ENCODE peak calls at places on chromosomes 6 and 20, in nine cellular contexts. One of them, this sample, is unnamed.
A peak's percentile ranks its signal among the peaks of the same experiment; 100 is the strongest.

GRCh38 chr6:32845381-32845884 is 1.6 kb upstream of the PSMB8 start:
- DNase-seq in cardiac fibroblast: no peak
- DNase-seq in OCI-LY7: peak; percentile 60
- DNase-seq in GM12865: peak; percentile 75
- DNase-seq in astrocyte of the spinal cord: no peak
- DNase-seq in HCT116: no peak
- DNase-seq in PC-9: no peak
- DNase-seq in foreskin fibroblast: no peak
- DNase-seq in CD8-positive, alpha-beta T cell: peak; percentile 73
- DNase-seq in this sample: no peak

GRCh38 chr6:101226677-101227135 is 166.8 kb upstream of the GRIK2 start:
- DNase-seq in cardiac fibroblast: peak; percentile 36
- DNase-seq in OCI-LY7: peak; percentile 23
- DNase-seq in GM12865: peak; percentile 42
- DNase-seq in astrocyte of the spinal cord: peak; percentile 1
- DNase-seq in HCT116: peak; percentile 32
- DNase-seq in PC-9: peak; percentile 85
- DNase-seq in foreskin fibroblast: peak; percentile 3
- DNase-seq in CD8-positive, alpha-beta T cell: no peak
- DNase-seq in this sample: peak; percentile 2

GRCh38 chr20:22496817-22497216 is 87.6 kb downstream of the FOXA2 start:
- DNase-seq in cardiac fibroblast: no peak
- DNase-seq in OCI-LY7: no peak
- DNase-seq in GM12865: no peak
- DNase-seq in astrocyte of the spinal cord: no peak
- DNase-seq in HCT116: no peak
- DNase-seq in PC-9: no peak
- DNase-seq in foreskin fibroblast: no peak
- DNase-seq in CD8-positive, alpha-beta T cell: no peak
- DNase-seq in this sample: no peak

GRCh38 chr6:12150812-12151432 is 138.8 kb downstream of the HIVEP1 start:
- DNase-seq in cardiac fibroblast: no peak
- DNase-seq in OCI-LY7: peak; percentile 47
- DNase-seq in GM12865: peak; percentile 49
- DNase-seq in astrocyte of the spinal cord: no peak
- DNase-seq in HCT116: peak; percentile 19
- DNase-seq in PC-9: no peak
- DNase-seq in foreskin fibroblast: no peak
- DNase-seq in CD8-positive, alpha-beta T cell: peak; percentile 61
- DNase-seq in this sample: peak; percentile 8

GRCh38 chr6:46062312-46062711 is 46.7 kb upstream of the CLIC5 start:
- DNase-seq in cardiac fibroblast: peak; percentile 70
- DNase-seq in OCI-LY7: no peak
- DNase-seq in GM12865: no peak
- DNase-seq in astrocyte of the spinal cord: peak; percentile 3
- DNase-seq in HCT116: no peak
- DNase-seq in PC-9: peak; percentile 72
- DNase-seq in foreskin fibroblast: no peak
- DNase-seq in CD8-positive, alpha-beta T cell: no peak
- DNase-seq in this sample: no peak

GRCh38 chr6:83038246-83038645 is 27.4 kb downstream of the UBE3D start:
- DNase-seq in cardiac fibroblast: no peak
- DNase-seq in OCI-LY7: no peak
- DNase-seq in GM12865: no peak
- DNase-seq in astrocyte of the spinal cord: no peak
- DNase-seq in HCT116: no peak
- DNase-seq in PC-9: no peak
- DNase-seq in foreskin fibroblast: no peak
- DNase-seq in CD8-positive, alpha-beta T cell: no peak
- DNase-seq in this sample: no peak

GRCh38 chr6:138454976-138455706 is 44.2 kb downstream of the NHSL1 start:
- DNase-seq in cardiac fibroblast: no peak
- DNase-seq in OCI-LY7: no peak
- DNase-seq in GM12865: peak; percentile 61
- DNase-seq in astrocyte of the spinal cord: no peak
- DNase-seq in HCT116: peak; percentile 58
- DNase-seq in PC-9: no peak
- DNase-seq in foreskin fibroblast: no peak
- DNase-seq in CD8-positive, alpha-beta T cell: peak; percentile 61
- DNase-seq in this sample: peak; percentile 19

GRCh38 chr6:134774244-134774643 is 175.7 kb downstream of the ALDH8A1 start:
- DNase-seq in cardiac fibroblast: peak; percentile 59
- DNase-seq in OCI-LY7: no peak
- DNase-seq in GM12865: no peak
- DNase-seq in astrocyte of the spinal cord: peak; percentile 62
- DNase-seq in HCT116: no peak
- DNase-seq in PC-9: peak; percentile 55
- DNase-seq in foreskin fibroblast: peak; percentile 60
- DNase-seq in CD8-positive, alpha-beta T cell: no peak
- DNase-seq in this sample: no peak

GRCh38 chr6:168794515-168794914 is 353.5 kb downstream of the SMOC2 start:
- DNase-seq in cardiac fibroblast: no peak
- DNase-seq in OCI-LY7: no peak
- DNase-seq in GM12865: no peak
- DNase-seq in astrocyte of the spinal cord: no peak
- DNase-seq in HCT116: no peak
- DNase-seq in PC-9: no peak
- DNase-seq in foreskin fibroblast: no peak
- DNase-seq in CD8-positive, alpha-beta T cell: no peak
- DNase-seq in this sample: no peak

GRCh38 chr6:96235927-96236326 is 220.2 kb downstream of the FUT9 start:
- DNase-seq in cardiac fibroblast: no peak
- DNase-seq in OCI-LY7: no peak
- DNase-seq in GM12865: no peak
- DNase-seq in astrocyte of the spinal cord: peak; percentile 86
- DNase-seq in HCT116: no peak
- DNase-seq in PC-9: peak; percentile 54
- DNase-seq in foreskin fibroblast: no peak
- DNase-seq in CD8-positive, alpha-beta T cell: no peak
- DNase-seq in this sample: no peak

GRCh38 chr6:64505312-64505711 is 869.7 kb downstream of the PHF3 start:
- DNase-seq in cardiac fibroblast: no peak
- DNase-seq in OCI-LY7: peak; percentile 33
- DNase-seq in GM12865: peak; percentile 40
- DNase-seq in astrocyte of the spinal cord: no peak
- DNase-seq in HCT116: no peak
- DNase-seq in PC-9: no peak
- DNase-seq in foreskin fibroblast: no peak
- DNase-seq in CD8-positive, alpha-beta T cell: no peak
- DNase-seq in this sample: no peak

GRCh38 chr6:124487778-124488431 is 474.3 kb upstream of the RNF217 start:
- DNase-seq in cardiac fibroblast: no peak
- DNase-seq in OCI-LY7: no peak
- DNase-seq in GM12865: no peak
- DNase-seq in astrocyte of the spinal cord: peak; percentile 85
- DNase-seq in HCT116: no peak
- DNase-seq in PC-9: peak; percentile 38
- DNase-seq in foreskin fibroblast: no peak
- DNase-seq in CD8-positive, alpha-beta T cell: no peak
- DNase-seq in this sample: no peak

GRCh38 chr6:112305795-112306194 is 41.3 kb upstream of the RFPL4B start:
- DNase-seq in cardiac fibroblast: no peak
- DNase-seq in OCI-LY7: no peak
- DNase-seq in GM12865: no peak
- DNase-seq in astrocyte of the spinal cord: no peak
- DNase-seq in HCT116: no peak
- DNase-seq in PC-9: peak; percentile 66
- DNase-seq in foreskin fibroblast: no peak
- DNase-seq in CD8-positive, alpha-beta T cell: no peak
- DNase-seq in this sample: no peak

GRCh38 chr6:89640804-89641203 is 2.3 kb upstream of the LYRM2 start:
- DNase-seq in cardiac fibroblast: peak; percentile 2
- DNase-seq in OCI-LY7: no peak
- DNase-seq in GM12865: no peak
- DNase-seq in astrocyte of the spinal cord: peak; percentile 50
- DNase-seq in HCT116: no peak
- DNase-seq in PC-9: no peak
- DNase-seq in foreskin fibroblast: peak; percentile 17
- DNase-seq in CD8-positive, alpha-beta T cell: no peak
- DNase-seq in this sample: no peak

GRCh38 chr6:132253211-132253610 is 148.1 kb downstream of the MOXD1 start:
- DNase-seq in cardiac fibroblast: no peak
- DNase-seq in OCI-LY7: no peak
- DNase-seq in GM12865: no peak
- DNase-seq in astrocyte of the spinal cord: no peak
- DNase-seq in HCT116: no peak
- DNase-seq in PC-9: no peak
- DNase-seq in foreskin fibroblast: no peak
- DNase-seq in CD8-positive, alpha-beta T cell: no peak
- DNase-seq in this sample: no peak

GRCh38 chr20:32155017-32155965 is 45.8 kb downstream of the TM9SF4 start:
- DNase-seq in cardiac fibroblast: peak; percentile 93
- DNase-seq in OCI-LY7: peak; percentile 57
- DNase-seq in GM12865: peak; percentile 45
- DNase-seq in astrocyte of the spinal cord: peak; percentile 63
- DNase-seq in HCT116: no peak
- DNase-seq in PC-9: no peak
- DNase-seq in foreskin fibroblast: peak; percentile 71
- DNase-seq in CD8-positive, alpha-beta T cell: no peak
- DNase-seq in this sample: no peak

GRCh38 chr6:2809015-2809414 is 32.6 kb downstream of the SERPINB1 start:
- DNase-seq in cardiac fibroblast: no peak
- DNase-seq in OCI-LY7: no peak
- DNase-seq in GM12865: no peak
- DNase-seq in astrocyte of the spinal cord: no peak
- DNase-seq in HCT116: no peak
- DNase-seq in PC-9: no peak
- DNase-seq in foreskin fibroblast: no peak
- DNase-seq in CD8-positive, alpha-beta T cell: no peak
- DNase-seq in this sample: no peak

GRCh38 chr20:41279546-41280225 is 37.8 kb downstream of the ZHX3 start:
- DNase-seq in cardiac fibroblast: no peak
- DNase-seq in OCI-LY7: no peak
- DNase-seq in GM12865: no peak
- DNase-seq in astrocyte of the spinal cord: no peak
- DNase-seq in HCT116: no peak
- DNase-seq in PC-9: no peak
- DNase-seq in foreskin fibroblast: no peak
- DNase-seq in CD8-positive, alpha-beta T cell: no peak
- DNase-seq in this sample: no peak

DNA sequence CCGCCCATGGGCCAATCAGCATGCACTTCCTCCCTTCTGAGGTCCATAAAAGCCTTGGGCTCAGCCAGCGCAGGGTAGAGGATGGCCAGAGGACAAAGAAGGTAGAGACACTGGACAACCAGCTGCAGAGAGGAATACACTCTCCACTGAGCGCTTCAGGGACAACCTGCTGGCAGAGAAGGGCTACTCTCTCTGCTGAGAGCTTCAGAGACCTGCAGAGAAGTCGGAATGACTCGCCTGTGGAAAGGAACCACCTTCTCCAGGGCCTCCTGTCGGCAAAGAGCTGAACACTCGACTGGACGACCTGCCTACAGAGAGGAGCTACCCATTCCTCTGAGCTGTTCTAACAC is 31.4 kb upstream of the SLA2 start:
- DNase-seq in cardiac fibroblast: no peak
- DNase-seq in OCI-LY7: no peak
- DNase-seq in GM12865: no peak
- DNase-seq in astrocyte of the spinal cord: no peak
- DNase-seq in HCT116: no peak
- DNase-seq in PC-9: no peak
- DNase-seq in foreskin fibroblast: no peak
- DNase-seq in CD8-positive, alpha-beta T cell: no peak
- DNase-seq in this sample: no peak
- TF ChIP-seq CTCF in cardiac fibroblast: no peak
- TF ChIP-seq CTCF in OCI-LY7: no peak
- TF ChIP-seq CTCF in GM12865: no peak
- TF ChIP-seq CTCF in astrocyte of the spinal cord: no peak
- TF ChIP-seq CTCF in HCT116: no peak
- TF ChIP-seq CTCF in PC-9: no peak
- TF ChIP-seq CTCF in foreskin fibroblast: no peak
- TF ChIP-seq CTCF in CD8-positive, alpha-beta T cell: no peak
- TF ChIP-seq CTCF in this sample: no peak

GRCh38 chr20:62304331-62305148 is 1.7 kb downstream of the ADRM1 start:
- DNase-seq in cardiac fibroblast: no peak
- DNase-seq in OCI-LY7: no peak
- DNase-seq in GM12865: no peak
- DNase-seq in astrocyte of the spinal cord: no peak
- DNase-seq in HCT116: no peak
- DNase-seq in PC-9: no peak
- DNase-seq in foreskin fibroblast: no peak
- DNase-seq in CD8-positive, alpha-beta T cell: no peak
- DNase-seq in this sample: no peak
- H3K4me3 ChIP-seq in cardiac fibroblast: peak overlapping the region; percentile 94
- H3K4me3 ChIP-seq in OCI-LY7: peak overlapping the region; percentile 100
- H3K4me3 ChIP-seq in GM12865: peak overlapping the region; percentile 81
- H3K4me3 ChIP-seq in astrocyte of the spinal cord: peak overlapping the region; percentile 81
- H3K4me3 ChIP-seq in HCT116: peak overlapping the region; percentile 95
- H3K4me3 ChIP-seq in PC-9: peak overlapping the region; percentile 99
- H3K4me3 ChIP-seq in foreskin fibroblast: peak overlapping the region; percentile 88
- H3K4me3 ChIP-seq in CD8-positive, alpha-beta T cell: peak overlapping the region; percentile 92
- H3K4me3 ChIP-seq in this sample: peak overlapping the region; percentile 76

DNA sequence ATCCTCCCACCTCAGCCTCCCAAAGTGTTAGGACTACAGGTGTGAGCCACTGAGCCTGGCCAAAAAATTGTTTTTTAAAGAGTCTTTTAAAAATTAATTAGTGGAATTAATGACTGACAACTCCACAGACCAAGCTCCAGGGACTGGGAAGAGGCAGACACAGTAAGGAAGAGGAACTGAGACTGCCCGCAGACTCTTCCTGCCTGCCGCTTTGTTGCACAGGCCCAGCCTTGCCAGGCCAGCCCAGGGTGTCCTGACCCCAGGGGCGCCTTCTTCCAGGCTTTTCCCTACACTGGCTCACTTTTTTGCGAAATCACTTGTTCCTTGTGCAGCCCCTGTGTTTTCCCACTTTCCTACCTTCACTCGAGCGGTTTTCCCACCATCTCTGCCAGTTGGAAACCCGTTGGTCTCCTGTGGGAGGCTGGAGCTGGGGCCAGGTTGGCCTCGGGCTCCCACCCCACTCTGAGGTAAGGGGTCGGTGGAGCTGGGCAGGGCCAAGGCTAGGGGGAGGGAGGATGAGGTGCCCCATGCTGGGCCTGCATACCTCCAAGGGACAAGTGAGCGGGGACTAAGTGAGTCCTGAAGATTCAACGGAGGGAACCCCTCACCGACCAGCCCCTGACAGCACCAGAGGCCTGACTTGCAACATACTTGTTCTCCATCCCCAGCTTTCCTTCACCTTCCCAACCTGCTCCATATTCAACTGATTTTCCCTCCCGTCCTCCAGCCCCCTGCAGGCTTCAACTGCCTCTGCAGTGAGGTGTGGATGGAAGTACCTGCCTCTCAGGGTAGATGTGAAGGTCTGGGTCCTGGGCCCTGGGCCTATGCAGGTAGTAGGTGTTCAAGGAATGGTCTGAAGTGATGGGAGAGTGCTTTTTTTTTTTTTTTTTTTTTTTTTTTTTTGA is 23.5 kb upstream of the SMIM29 start:
- DNase-seq in cardiac fibroblast: no peak
- DNase-seq in OCI-LY7: no peak
- DNase-seq in GM12865: no peak
- DNase-seq in astrocyte of the spinal cord: no peak
- DNase-seq in HCT116: no peak
- DNase-seq in PC-9: no peak
- DNase-seq in foreskin fibroblast: no peak
- DNase-seq in CD8-positive, alpha-beta T cell: no peak
- DNase-seq in this sample: no peak
- TF ChIP-seq CTCF in cardiac fibroblast: no peak
- TF ChIP-seq CTCF in OCI-LY7: no peak
- TF ChIP-seq CTCF in GM12865: peak; percentile 5
- TF ChIP-seq CTCF in astrocyte of the spinal cord: no peak
- TF ChIP-seq CTCF in HCT116: peak; percentile 23
- TF ChIP-seq CTCF in PC-9: no peak
- TF ChIP-seq CTCF in foreskin fibroblast: no peak
- TF ChIP-seq CTCF in CD8-positive, alpha-beta T cell: no peak
- TF ChIP-seq CTCF in this sample: no peak

GRCh38 chr6:28383235-28384142 is 16.1 kb downstream of the ZSCAN12 start:
- DNase-seq in cardiac fibroblast: peak; percentile 93
- DNase-seq in OCI-LY7: no peak
- DNase-seq in GM12865: peak; percentile 86
- DNase-seq in astrocyte of the spinal cord: peak; percentile 89
- DNase-seq in HCT116: peak; percentile 82
- DNase-seq in PC-9: peak; percentile 74
- DNase-seq in foreskin fibroblast: peak; percentile 64
- DNase-seq in CD8-positive, alpha-beta T cell: peak; percentile 54
- DNase-seq in this sample: peak; percentile 41
- H3K4me3 ChIP-seq in cardiac fibroblast: peak overlapping the region; percentile 51
- H3K4me3 ChIP-seq in OCI-LY7: no peak overlapping the region
- H3K4me3 ChIP-seq in GM12865: peak overlapping the region; percentile 37
- H3K4me3 ChIP-seq in astrocyte of the spinal cord: peak overlapping the region; percentile 50
- H3K4me3 ChIP-seq in HCT116: peak overlapping the region; percentile 49
- H3K4me3 ChIP-seq in PC-9: peak overlapping the region; percentile 64
- H3K4me3 ChIP-seq in foreskin fibroblast: peak overlapping the region; percentile 42
- H3K4me3 ChIP-seq in CD8-positive, alpha-beta T cell: peak overlapping the region; percentile 17
- H3K4me3 ChIP-seq in this sample: peak overlapping the region; percentile 6

This sample was measured in GM12864.